ENCODE peak calls at places on chromosomes 5 and 9, in six cellular contexts. F, U, K, C, R and G are unnamed samples.
A peak's percentile ranks its signal among the peaks of the same experiment; 100 is the strongest.

GRCh38 chr5:67816456-67816855 is 399.1 kb upstream of the PIK3R1 start:
- DNase-seq in K (no peak), R (no peak), F (peak; percentile 12), U (no peak), C (no peak), G (no peak)

GRCh38 chr5:172905346-172905756 is 53.9 kb upstream of the RPL26L1 start:
- DNase-seq in F (no peak), R (no peak), C (no peak), K (no peak), U (no peak), G (no peak)

GRCh38 chr5:963673-964531 is 44.7 kb upstream of the NKD2 start:
- DNase-seq in F (peak; percentile 87), R (no peak), U (no peak), C (peak; percentile 80), K (no peak), G (peak; percentile 70)

GRCh38 chr5:173315495-173316352 is 12.5 kb downstream of the STC2 start:
- DNase-seq in U (peak; percentile 46), F (peak; percentile 91), K (peak; percentile 64), R (peak; percentile 77), C (peak; percentile 83), G (no peak)

GRCh38 chr5:760363-761205 is 23.9 kb downstream of the ZDHHC11B start:
- DNase-seq in F (no peak), U (no peak), K (no peak), R (no peak), C (peak; percentile 39), G (no peak)

GRCh38 chr5:65830856-65831255 is 95.5 kb upstream of the ERBIN start:
- DNase-seq in K (no peak), F (no peak), R (no peak), C (peak; percentile 32), U (no peak), G (no peak)

GRCh38 chr5:77569409-77569808 is 69.1 kb downstream of the OTP start:
- DNase-seq in R (peak; percentile 5), U (no peak), F (peak; percentile 2), C (no peak), K (no peak), G (no peak)

GRCh38 chr5:995318-995717 is 13.3 kb upstream of the NKD2 start:
- DNase-seq in F (no peak), U (no peak), R (no peak), K (no peak), C (no peak), G (no peak)

GRCh38 chr5:56323505-56323904 is 90.4 kb upstream of the ANKRD55 start:
- DNase-seq in C (peak; percentile 34), R (peak; percentile 80), U (no peak), F (peak; percentile 57), K (no peak), G (no peak)

GRCh38 chr9:134205636-134206316 is 41.4 kb upstream of the RNU6ATAC start:
- DNase-seq in C (peak; percentile 70), U (peak; percentile 83), F (no peak), R (no peak), K (no peak), G (no peak)

GRCh38 chr5:58459860-58460726 is at the start of gene PLK2:
- DNase-seq in F (peak; percentile 95), R (peak; percentile 68), C (peak; percentile 93), K (peak; percentile 89), U (peak; percentile 95), G (peak; percentile 56)

GRCh38 chr9:100098241-100098886 is 436 bp downstream of the ERP44 start:
- DNase-seq in U (peak; percentile 17), R (peak; percentile 83), K (peak; percentile 71), F (peak; percentile 39), C (peak; percentile 54), G (no peak)

GRCh38 chr9:136616307-136616635 is 46.4 kb upstream of the EGFL7 start:
- DNase-seq in C (no peak), R (no peak), F (no peak), K (no peak), U (no peak), G (no peak)

GRCh38 chr5:171534009-171534895 is 114.8 kb downstream of the FGF18 start:
- DNase-seq in C (no peak), R (peak; percentile 27), K (no peak), U (no peak), F (no peak), G (no peak)

GRCh38 chr5:82623094-82623514 is 344.9 kb upstream of the RPS23 start:
- DNase-seq in C (no peak), F (no peak), U (no peak), R (no peak), K (no peak), G (no peak)

GRCh38 chr9:100671811-100672305 is 94.0 kb downstream of the CAVIN4 start:
- DNase-seq in R (no peak), U (no peak), C (no peak), F (no peak), K (no peak), G (no peak)

GRCh38 chr9:83956288-83957028 is 23.6 kb downstream of the HNRNPK start:
- DNase-seq in R (no peak), C (peak; percentile 88), U (peak; percentile 56), F (peak; percentile 66), K (peak; percentile 74), G (no peak)

GRCh38 chr5:108094808-108095207 is 287.1 kb downstream of the FBXL17 start:
- DNase-seq in C (no peak), R (no peak), K (no peak), F (no peak), U (no peak), G (no peak)

GRCh38 chr9:13956107-13956506 is 357.8 kb downstream of the NFIB start:
- DNase-seq in F (peak; percentile 47), U (no peak), K (no peak), C (no peak), R (no peak), G (no peak)

GRCh38 chr5:166617507-166617906 is 1673.9 kb upstream of the WWC1 start:
- DNase-seq in F (no peak), U (no peak), C (no peak), K (no peak), R (no peak), G (no peak)
- TF ChIP-seq CTCF in F (no peak), U (no peak), C (no peak), K (no peak), R (no peak), G (no peak)

GRCh38 chr5:176384366-176384930 is 4.0 kb downstream of the NOP16 start:
- DNase-seq in F (no peak), R (no peak), C (no peak), U (no peak), K (no peak), G (no peak)

GRCh38 chr5:176383961-176384360 is 4.4 kb downstream of the NOP16 start:
- DNase-seq in F (no peak), K (no peak), U (no peak), R (no peak), C (no peak), G (no peak)

GRCh38 chr5:176386491-176386890 is 1.9 kb downstream of the NOP16 start:
- DNase-seq in C (no peak), F (no peak), U (no peak), R (no peak), K (no peak), G (no peak)

GRCh38 chr5:176383248-176383905 is 5.0 kb downstream of the NOP16 start:
- DNase-seq in R (no peak), U (no peak), F (no peak), K (no peak), C (no peak), G (no peak)

GRCh38 chr5:176384991-176385390 is 3.4 kb downstream of the NOP16 start:
- DNase-seq in R (no peak), C (no peak), F (no peak), K (no peak), U (no peak), G (no peak)
- H3K36me3 ChIP-seq in R (peaks cover 30% of the 10 kb centered on the region), C (peaks cover 16% of the 10 kb centered on the region), F (peaks cover 16% of the 10 kb centered on the region), K (no peaks in the 10 kb centered on the region), U (no peaks in the 10 kb centered on the region), G (peaks cover 10% of the 10 kb centered on the region)

GRCh38 chr5:175479125-175479881 is 943 bp downstream of the SFXN1 start:
- DNase-seq in K (no peak), F (no peak), U (no peak), C (peak; percentile 30), R (no peak), G (no peak)
- H3K4me3 ChIP-seq in K (peak overlapping the region; percentile 85), F (peak overlapping the region; percentile 94), U (peak overlapping the region; percentile 47), C (peak overlapping the region; percentile 71), R (peak overlapping the region; percentile 63), G (peak overlapping the region; percentile 89)

GRCh38 chr9:89632136-89633135 is 27.6 kb downstream of the GADD45G start:
- DNase-seq in K (no peak), U (no peak), F (no peak), R (no peak), C (no peak), G (no peak)
- TF ChIP-seq CTCF in K (no peak), U (no peak), F (no peak), R (no peak), C (no peak), G (no peak)

GRCh38 chr5:69364850-69365249 is 4.5 kb downstream of the AK6 start:
- DNase-seq in C (no peak), R (peak; percentile 4), U (no peak), K (no peak), F (peak; percentile 3), G (no peak)

GRCh38 chr5:69372394-69372793 is 2.8 kb downstream of the RAD17 start:
- DNase-seq in U (no peak), K (no peak), R (no peak), C (no peak), F (no peak), G (no peak)

GRCh38 chr5:69369369-69370121 is at the start of the genes AK6, RAD17 and TAF9:
- DNase-seq in R (peak; percentile 84), U (peak; percentile 91), C (peak; percentile 93), K (peak; percentile 91), F (peak; percentile 94), G (peak; percentile 65)

GRCh38 chr5:69367697-69368279 is 1.5 kb downstream of the AK6 start:
- DNase-seq in K (no peak), F (no peak), U (no peak), C (no peak), R (no peak), G (no peak)

DNA sequence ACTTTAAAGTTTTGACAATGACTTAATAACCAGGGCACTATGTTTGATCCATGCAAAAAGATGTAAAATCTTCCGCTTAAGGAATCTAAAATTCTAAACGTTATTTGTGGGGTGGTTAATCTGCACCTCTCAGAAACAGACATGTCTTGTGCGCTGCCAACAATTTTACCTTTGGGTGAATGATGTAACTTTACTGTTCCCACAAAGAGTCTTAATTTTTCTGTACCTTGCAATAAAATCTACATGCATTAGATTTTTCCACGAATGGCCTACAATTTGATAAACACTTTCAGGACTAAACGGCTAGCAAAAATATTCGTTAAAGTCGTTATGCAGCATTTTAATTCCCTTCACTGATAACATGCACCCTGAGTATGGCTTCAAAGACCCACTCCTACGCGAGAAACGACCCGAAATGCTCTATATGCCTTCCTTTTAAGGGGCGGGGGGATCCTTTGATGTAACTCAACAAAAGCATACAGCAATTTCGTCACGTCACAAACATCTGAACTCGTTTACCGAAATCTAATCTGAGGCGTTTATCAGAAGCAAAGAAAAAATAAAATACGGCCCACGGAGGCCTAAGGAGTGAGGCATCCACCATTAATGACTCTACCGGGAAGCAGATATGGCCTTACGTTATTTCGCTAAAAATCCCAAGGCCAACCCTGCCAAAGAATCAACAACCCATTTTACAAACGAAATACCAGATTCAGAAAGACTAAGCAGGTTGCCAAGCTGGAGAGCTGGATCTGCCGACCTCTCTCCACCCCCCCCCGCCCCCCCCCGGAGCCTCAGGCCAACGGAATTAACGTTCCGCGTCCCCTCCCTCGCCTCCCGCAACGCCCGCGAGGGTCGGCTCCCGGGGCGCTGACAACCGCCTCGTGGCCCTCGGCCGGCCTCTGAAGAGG is 607 bp downstream of the AK6 start:
- DNase-seq in C (peak; percentile 46), F (peak; percentile 56), U (peak; percentile 17), K (no peak), R (peak; percentile 38), G (no peak)
- H3K36me3 ChIP-seq in C (peaks cover 37% of the 10 kb centered on the region), F (peaks cover 3% of the 10 kb centered on the region), U (no peaks in the 10 kb centered on the region), K (no peaks in the 10 kb centered on the region), R (peaks cover 4% of the 10 kb centered on the region), G (peaks cover 1% of the 10 kb centered on the region)